ENCODE peak calls at places on chromosome 17, in eight cellular contexts. B is endothelial cell of umbilical vein, K is K562, P is HCT116, Q is SK-N-SH, J is H1, I is HepG2, T is GM12878. F is an unnamed sample.

GRCh38 chr17:74361613-74362391 is at the start of gene BTBD17:
- DNase-seq in B (peak; percentile 13), J (no peak), I (peak; percentile 30), P (no peak), K (peak; percentile 82), T (no peak), Q (peak; percentile 78), F (peak; percentile 47)

GRCh38 chr17:82089723-82090548 is 8.1 kb downstream of the FASN start:
- DNase-seq in B (no peak), K (no peak), J (no peak), Q (no peak), T (no peak), I (no peak), P (no peak), F (no peak)

GRCh38 chr17:72119963-72120877 is 600 bp upstream of the SOX9 start:
- DNase-seq in J (no peak), Q (peak; percentile 79), I (peak; percentile 79), T (no peak), B (no peak), P (peak; percentile 64), K (no peak), F (no peak)

GRCh38 chr17:74767111-74767516 is 9.0 kb downstream of the NAT9 start:
- DNase-seq in I (no peak), P (no peak), J (no peak), Q (no peak), T (no peak), K (no peak), B (no peak), F (no peak)

GRCh38 chr17:78324391-78325075 is 35.3 kb downstream of the SOCS3 start:
- DNase-seq in Q (peak; percentile 89), B (peak; percentile 97), I (no peak), T (no peak), P (no peak), K (no peak), J (no peak), F (no peak)

GRCh38 chr17:49577651-49577935 is 1.9 kb downstream of the NXPH3 start:
- DNase-seq in P (no peak), I (no peak), J (no peak), T (no peak), K (no peak), Q (peak; percentile 36), B (no peak), F (no peak)

GRCh38 chr17:56939869-56940484 is 20.9 kb downstream of the COIL start:
- DNase-seq in P (peak; percentile 50), I (peak; percentile 72), B (peak; percentile 77), K (peak; percentile 47), J (no peak), T (no peak), Q (peak; percentile 79), F (no peak)

GRCh38 chr17:70804161-70804560 is 634.8 kb downstream of the KCNJ2 start:
- DNase-seq in K (no peak), I (no peak), T (no peak), Q (no peak), P (no peak), J (no peak), B (no peak), F (no peak)

GRCh38 chr17:74865504-74866197 is 6.0 kb upstream of the GRIN2C start:
- DNase-seq in Q (no peak), J (no peak), T (no peak), K (no peak), P (no peak), B (no peak), I (no peak), F (no peak)

GRCh38 chr17:8188408-8188839 is 1.6 kb downstream of the BORCS6 start:
- DNase-seq in P (no peak), Q (no peak), J (no peak), K (no peak), T (no peak), B (peak; percentile 12), I (no peak), F (no peak)

GRCh38 chr17:74089869-74090464 is 113.5 kb upstream of the RPL38 start:
- DNase-seq in B (no peak), K (peak; percentile 71), T (peak; percentile 11), J (peak; percentile 61), Q (peak; percentile 63), P (peak; percentile 66), I (peak; percentile 68), F (no peak)

GRCh38 chr17:49728425-49728824 is 20.7 kb upstream of the SLC35B1 start:
- DNase-seq in K (no peak), B (no peak), T (no peak), J (no peak), I (no peak), P (no peak), Q (no peak), F (no peak)

GRCh38 chr17:82414548-82415281 is 3.4 kb upstream of the HEXD start:
- DNase-seq in J (peak; percentile 46), I (peak; percentile 40), B (peak; percentile 62), K (peak; percentile 91), P (peak; percentile 57), Q (peak; percentile 90), T (no peak), F (no peak)

GRCh38 chr17:82775033-82775823 is 23.4 kb downstream of the TBCD start:
- DNase-seq in J (no peak), T (no peak), P (peak; percentile 24), Q (peak; percentile 41), I (peak; percentile 51), K (peak; percentile 79), B (peak; percentile 44), F (no peak)

GRCh38 chr17:33112763-33113162 is 121.1 kb downstream of the SPACA3 start:
- DNase-seq in P (peak; percentile 12), I (no peak), B (no peak), T (no peak), Q (no peak), K (no peak), J (no peak), F (no peak)

DNA sequence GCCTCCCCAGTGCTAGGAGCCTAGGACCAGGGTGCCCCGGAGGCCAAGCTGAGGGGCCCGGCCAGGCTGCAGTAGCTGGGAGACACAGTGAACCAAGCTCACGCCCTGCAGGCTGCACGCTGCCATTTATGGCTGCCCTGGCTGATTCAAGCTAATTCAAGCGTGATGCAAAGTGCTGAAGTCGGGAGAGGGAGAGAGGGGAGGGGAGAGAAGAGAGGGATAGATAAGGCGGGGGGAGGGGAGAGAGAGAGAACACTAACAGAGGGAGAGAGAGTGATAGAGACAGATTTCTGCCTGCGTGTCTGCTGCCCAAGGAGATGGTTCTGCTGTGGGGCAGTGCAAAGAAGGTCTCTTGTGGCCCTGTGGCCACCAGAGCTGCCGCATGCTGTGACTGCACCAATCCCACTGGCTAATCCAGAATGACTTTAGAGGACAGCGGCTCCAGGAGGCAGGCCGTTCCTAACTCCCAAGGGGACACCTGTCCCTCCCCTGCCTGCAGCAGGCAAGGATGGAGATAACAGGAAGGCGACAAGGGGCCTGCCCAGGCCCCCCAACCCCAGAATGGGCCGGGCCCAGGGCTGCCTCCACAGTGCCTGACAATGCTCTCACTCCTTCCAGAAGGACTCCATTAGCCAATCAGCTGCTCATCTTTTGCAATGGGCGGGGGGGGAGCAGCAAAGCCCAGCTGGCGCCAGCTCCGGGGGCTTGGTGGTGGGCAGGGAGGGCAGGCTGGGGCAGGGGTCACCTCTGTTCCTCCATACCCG is 12.9 kb downstream of the MXRA7 start:
- DNase-seq in I (no peak), T (no peak), P (no peak), Q (peak; percentile 86), B (no peak), K (peak; percentile 72), J (no peak), F (no peak)
- H3K4me3 ChIP-seq in I (no peak overlapping the region), T (no peak overlapping the region), P (no peak overlapping the region), Q (no peak overlapping the region), B (no peak overlapping the region), K (no peak overlapping the region), J (no peak overlapping the region), F (peak overlapping the region; percentile 51)

GRCh38 chr17:31054761-31055160 is 40.0 kb upstream of the NF1 start:
- DNase-seq in B (no peak), J (no peak), P (no peak), Q (no peak), K (no peak), I (no peak), T (no peak), F (no peak)

GRCh38 chr17:31061678-31062077 is 33.1 kb upstream of the NF1 start:
- DNase-seq in Q (no peak), B (no peak), K (no peak), P (no peak), T (no peak), J (no peak), I (no peak), F (no peak)

GRCh38 chr17:31064707-31065106 is 30.1 kb upstream of the NF1 start:
- DNase-seq in K (no peak), Q (no peak), T (no peak), I (no peak), B (no peak), P (no peak), J (no peak), F (no peak)

GRCh38 chr17:31060814-31061550 is 33.8 kb upstream of the NF1 start:
- DNase-seq in I (no peak), P (no peak), K (no peak), B (no peak), T (no peak), Q (no peak), J (no peak), F (no peak)

GRCh38 chr17:31058958-31059357 is 35.8 kb upstream of the NF1 start:
- DNase-seq in I (no peak), Q (no peak), P (no peak), J (no peak), K (no peak), T (no peak), B (no peak), F (no peak)
- TF ChIP-seq POLR2AphosphoS5 in I (no peak), Q (no peak), P (no peak), J (no peak), K (no peak), T (no peak), B (no peak), F (no peak)

GRCh38 chr17:38874505-38875419 is 4.9 kb downstream of the LASP1 start:
- DNase-seq in J (no peak), I (no peak), K (no peak), P (no peak), Q (no peak), T (no peak), B (no peak), F (no peak)

GRCh38 chr17:38875477-38876080 is 5.7 kb downstream of the LASP1 start:
- DNase-seq in K (no peak), P (no peak), J (no peak), I (no peak), T (no peak), Q (no peak), B (no peak), F (no peak)

GRCh38 chr17:38879878-38880727 is 10.2 kb downstream of the LASP1 start:
- DNase-seq in K (peak; percentile 14), Q (no peak), I (no peak), T (no peak), P (no peak), J (peak; percentile 91), B (peak; percentile 68), F (no peak)

GRCh38 chr17:38873646-38874380 is 4.0 kb downstream of the LASP1 start:
- DNase-seq in I (no peak), K (no peak), B (no peak), J (no peak), P (no peak), T (no peak), Q (no peak), F (no peak)

GRCh38 chr17:38877130-38877851 is 7.4 kb downstream of the LASP1 start:
- DNase-seq in K (no peak), I (no peak), T (no peak), J (no peak), P (no peak), Q (no peak), B (no peak), F (no peak)
- H3K9ac ChIP-seq in K (peak overlapping the region; percentile 79), I (no peak overlapping the region), T (no peak overlapping the region), J (no peak overlapping the region), P (no peak overlapping the region), Q (no peak overlapping the region), B (no peak overlapping the region), F (no peak overlapping the region)

GRCh38 chr17:4445731-4446130 is 12.0 kb downstream of the SPNS3 start:
- DNase-seq in P (no peak), K (no peak), B (no peak), J (no peak), Q (no peak), I (no peak), T (no peak), F (no peak)
- H3K4me3 ChIP-seq in P (no peak overlapping the region), K (no peak overlapping the region), B (no peak overlapping the region), J (no peak overlapping the region), Q (no peak overlapping the region), I (no peak overlapping the region), T (no peak overlapping the region), F (no peak overlapping the region)